ENCODE peak calls at places on chromosomes 3 and 15, in nine cellular contexts. One of them, this sample, is unnamed.

GRCh38 chr3:75101329-75102147 is 487.1 kb upstream of the CNTN3 start:
- DNase-seq in HT1080: no peak
- DNase-seq in EL: no peak
- DNase-seq in AG04450: no peak
- DNase-seq in psoas muscle: no peak
- DNase-seq in GM04504: no peak
- DNase-seq in T-helper 9 cell: no peak
- DNase-seq in osteoblast: peak; percentile 6
- DNase-seq in activated naive CD4-positive, alpha-beta T cell treated with anti-CD3 and anti-CD28 coated beads, Interleukin-2, amount 50 U/mL, for 72 hours: no peak
- DNase-seq in this sample: no peak

GRCh38 chr3:27228805-27229204 is 140.4 kb downstream of the NEK10 start:
- DNase-seq in HT1080: peak; percentile 30
- DNase-seq in EL: no peak
- DNase-seq in AG04450: no peak
- DNase-seq in psoas muscle: no peak
- DNase-seq in GM04504: no peak
- DNase-seq in T-helper 9 cell: no peak
- DNase-seq in osteoblast: no peak
- DNase-seq in activated naive CD4-positive, alpha-beta T cell treated with anti-CD3 and anti-CD28 coated beads, Interleukin-2, amount 50 U/mL, for 72 hours: no peak
- DNase-seq in this sample: no peak

GRCh38 chr3:112778298-112779008 is 68.2 kb downstream of the CD200R1L start:
- DNase-seq in HT1080: peak; percentile 81
- DNase-seq in EL: peak; percentile 87
- DNase-seq in AG04450: peak; percentile 41
- DNase-seq in psoas muscle: no peak
- DNase-seq in GM04504: peak; percentile 65
- DNase-seq in T-helper 9 cell: no peak
- DNase-seq in osteoblast: no peak
- DNase-seq in activated naive CD4-positive, alpha-beta T cell treated with anti-CD3 and anti-CD28 coated beads, Interleukin-2, amount 50 U/mL, for 72 hours: no peak
- DNase-seq in this sample: no peak

GRCh38 chr3:155244206-155244605 is 49.3 kb downstream of the STRIT1 start:
- DNase-seq in HT1080: no peak
- DNase-seq in EL: no peak
- DNase-seq in AG04450: no peak
- DNase-seq in psoas muscle: no peak
- DNase-seq in GM04504: no peak
- DNase-seq in T-helper 9 cell: no peak
- DNase-seq in osteoblast: no peak
- DNase-seq in activated naive CD4-positive, alpha-beta T cell treated with anti-CD3 and anti-CD28 coated beads, Interleukin-2, amount 50 U/mL, for 72 hours: no peak
- DNase-seq in this sample: no peak

GRCh38 chr3:80244390-80244789 is 476.6 kb upstream of the ROBO1 start:
- DNase-seq in HT1080: no peak
- DNase-seq in EL: no peak
- DNase-seq in AG04450: peak; percentile 8
- DNase-seq in psoas muscle: no peak
- DNase-seq in GM04504: no peak
- DNase-seq in T-helper 9 cell: no peak
- DNase-seq in osteoblast: no peak
- DNase-seq in activated naive CD4-positive, alpha-beta T cell treated with anti-CD3 and anti-CD28 coated beads, Interleukin-2, amount 50 U/mL, for 72 hours: no peak
- DNase-seq in this sample: no peak

GRCh38 chr3:128382221-128382807 is 84.4 kb downstream of the DNAJB8 start:
- DNase-seq in HT1080: no peak
- DNase-seq in EL: no peak
- DNase-seq in AG04450: no peak
- DNase-seq in psoas muscle: no peak
- DNase-seq in GM04504: no peak
- DNase-seq in T-helper 9 cell: no peak
- DNase-seq in osteoblast: no peak
- DNase-seq in activated naive CD4-positive, alpha-beta T cell treated with anti-CD3 and anti-CD28 coated beads, Interleukin-2, amount 50 U/mL, for 72 hours: no peak
- DNase-seq in this sample: no peak

GRCh38 chr3:141093971-141094401 is 42.8 kb downstream of the SPSB4 start:
- DNase-seq in HT1080: no peak
- DNase-seq in EL: no peak
- DNase-seq in AG04450: no peak
- DNase-seq in psoas muscle: peak; percentile 54
- DNase-seq in GM04504: no peak
- DNase-seq in T-helper 9 cell: no peak
- DNase-seq in osteoblast: no peak
- DNase-seq in activated naive CD4-positive, alpha-beta T cell treated with anti-CD3 and anti-CD28 coated beads, Interleukin-2, amount 50 U/mL, for 72 hours: no peak
- DNase-seq in this sample: no peak

GRCh38 chr3:71450985-71451560 is 132.5 kb downstream of the FOXP1 start:
- DNase-seq in HT1080: no peak
- DNase-seq in EL: no peak
- DNase-seq in AG04450: no peak
- DNase-seq in psoas muscle: no peak
- DNase-seq in GM04504: no peak
- DNase-seq in T-helper 9 cell: no peak
- DNase-seq in osteoblast: no peak
- DNase-seq in activated naive CD4-positive, alpha-beta T cell treated with anti-CD3 and anti-CD28 coated beads, Interleukin-2, amount 50 U/mL, for 72 hours: no peak
- DNase-seq in this sample: no peak

GRCh38 chr15:70375006-70375409 is 277.3 kb upstream of the TLE3 start:
- DNase-seq in HT1080: peak; percentile 67
- DNase-seq in EL: peak; percentile 64
- DNase-seq in AG04450: no peak
- DNase-seq in psoas muscle: peak; percentile 32
- DNase-seq in GM04504: no peak
- DNase-seq in T-helper 9 cell: no peak
- DNase-seq in osteoblast: peak; percentile 91
- DNase-seq in activated naive CD4-positive, alpha-beta T cell treated with anti-CD3 and anti-CD28 coated beads, Interleukin-2, amount 50 U/mL, for 72 hours: no peak
- DNase-seq in this sample: no peak

GRCh38 chr15:59296181-59296617 is 76.5 kb downstream of the MYO1E start:
- DNase-seq in HT1080: peak; percentile 82
- DNase-seq in EL: peak; percentile 96
- DNase-seq in AG04450: peak; percentile 51
- DNase-seq in psoas muscle: no peak
- DNase-seq in GM04504: peak; percentile 80
- DNase-seq in T-helper 9 cell: no peak
- DNase-seq in osteoblast: peak; percentile 61
- DNase-seq in activated naive CD4-positive, alpha-beta T cell treated with anti-CD3 and anti-CD28 coated beads, Interleukin-2, amount 50 U/mL, for 72 hours: no peak
- DNase-seq in this sample: no peak

GRCh38 chr3:58013973-58014649 is 5.9 kb downstream of the FLNB start:
- DNase-seq in HT1080: no peak
- DNase-seq in EL: peak; percentile 98
- DNase-seq in AG04450: peak; percentile 76
- DNase-seq in psoas muscle: peak; percentile 55
- DNase-seq in GM04504: peak; percentile 98
- DNase-seq in T-helper 9 cell: no peak
- DNase-seq in osteoblast: peak; percentile 92
- DNase-seq in activated naive CD4-positive, alpha-beta T cell treated with anti-CD3 and anti-CD28 coated beads, Interleukin-2, amount 50 U/mL, for 72 hours: no peak
- DNase-seq in this sample: no peak

GRCh38 chr3:188937389-188937788 is 234.4 kb upstream of the TPRG1 start:
- DNase-seq in HT1080: no peak
- DNase-seq in EL: peak; percentile 23
- DNase-seq in AG04450: no peak
- DNase-seq in psoas muscle: no peak
- DNase-seq in GM04504: no peak
- DNase-seq in T-helper 9 cell: no peak
- DNase-seq in osteoblast: no peak
- DNase-seq in activated naive CD4-positive, alpha-beta T cell treated with anti-CD3 and anti-CD28 coated beads, Interleukin-2, amount 50 U/mL, for 72 hours: no peak
- DNase-seq in this sample: no peak

GRCh38 chr15:70479056-70479455 is 284.3 kb downstream of the UACA start:
- DNase-seq in HT1080: no peak
- DNase-seq in EL: no peak
- DNase-seq in AG04450: no peak
- DNase-seq in psoas muscle: no peak
- DNase-seq in GM04504: no peak
- DNase-seq in T-helper 9 cell: no peak
- DNase-seq in osteoblast: no peak
- DNase-seq in activated naive CD4-positive, alpha-beta T cell treated with anti-CD3 and anti-CD28 coated beads, Interleukin-2, amount 50 U/mL, for 72 hours: no peak
- DNase-seq in this sample: no peak

GRCh38 chr15:93296786-93297500 is 207.9 kb upstream of the RGMA start:
- DNase-seq in HT1080: no peak
- DNase-seq in EL: no peak
- DNase-seq in AG04450: no peak
- DNase-seq in psoas muscle: no peak
- DNase-seq in GM04504: no peak
- DNase-seq in T-helper 9 cell: no peak
- DNase-seq in osteoblast: no peak
- DNase-seq in activated naive CD4-positive, alpha-beta T cell treated with anti-CD3 and anti-CD28 coated beads, Interleukin-2, amount 50 U/mL, for 72 hours: no peak
- DNase-seq in this sample: no peak

GRCh38 chr3:82495655-82496054 is 734.2 kb upstream of the GBE1 start:
- DNase-seq in HT1080: no peak
- DNase-seq in EL: no peak
- DNase-seq in AG04450: no peak
- DNase-seq in psoas muscle: no peak
- DNase-seq in GM04504: no peak
- DNase-seq in T-helper 9 cell: no peak
- DNase-seq in osteoblast: no peak
- DNase-seq in activated naive CD4-positive, alpha-beta T cell treated with anti-CD3 and anti-CD28 coated beads, Interleukin-2, amount 50 U/mL, for 72 hours: no peak
- DNase-seq in this sample: no peak

GRCh38 chr3:74489393-74489792 is 125.1 kb downstream of the CNTN3 start:
- DNase-seq in HT1080: peak; percentile 5
- DNase-seq in EL: peak; percentile 48
- DNase-seq in AG04450: no peak
- DNase-seq in psoas muscle: no peak
- DNase-seq in GM04504: no peak
- DNase-seq in T-helper 9 cell: no peak
- DNase-seq in osteoblast: no peak
- DNase-seq in activated naive CD4-positive, alpha-beta T cell treated with anti-CD3 and anti-CD28 coated beads, Interleukin-2, amount 50 U/mL, for 72 hours: no peak
- DNase-seq in this sample: no peak

GRCh38 chr3:39637807-39638206 is 170.3 kb downstream of the MOBP start:
- DNase-seq in HT1080: peak; percentile 73
- DNase-seq in EL: peak; percentile 63
- DNase-seq in AG04450: no peak
- DNase-seq in psoas muscle: no peak
- DNase-seq in GM04504: no peak
- DNase-seq in T-helper 9 cell: no peak
- DNase-seq in osteoblast: no peak
- DNase-seq in activated naive CD4-positive, alpha-beta T cell treated with anti-CD3 and anti-CD28 coated beads, Interleukin-2, amount 50 U/mL, for 72 hours: no peak
- DNase-seq in this sample: no peak

GRCh38 chr3:63015614-63016016 is 140.4 kb upstream of the CADPS start:
- DNase-seq in HT1080: peak; percentile 22
- DNase-seq in EL: no peak
- DNase-seq in AG04450: no peak
- DNase-seq in psoas muscle: no peak
- DNase-seq in GM04504: no peak
- DNase-seq in T-helper 9 cell: no peak
- DNase-seq in osteoblast: no peak
- DNase-seq in activated naive CD4-positive, alpha-beta T cell treated with anti-CD3 and anti-CD28 coated beads, Interleukin-2, amount 50 U/mL, for 72 hours: no peak
- DNase-seq in this sample: peak; percentile 37

GRCh38 chr3:114380233-114380645 is 86.4 kb downstream of the TIGIT start:
- DNase-seq in HT1080: peak; percentile 90
- DNase-seq in EL: peak; percentile 74
- DNase-seq in AG04450: peak; percentile 82
- DNase-seq in psoas muscle: peak; percentile 69
- DNase-seq in GM04504: peak; percentile 75
- DNase-seq in T-helper 9 cell: no peak
- DNase-seq in osteoblast: peak; percentile 81
- DNase-seq in activated naive CD4-positive, alpha-beta T cell treated with anti-CD3 and anti-CD28 coated beads, Interleukin-2, amount 50 U/mL, for 72 hours: no peak
- DNase-seq in this sample: peak; percentile 89